ENCODE peak calls at places on chromosomes 5 and 9, in five cellular contexts. One of them, this sample, is unnamed.

GRCh38 chr5:52924458-52924857 is 64.7 kb upstream of the ITGA2 start:
- DNase-seq in neuronal stem cell: no peak
- DNase-seq in IMR-90: no peak
- DNase-seq in mesenchymal stem cell: no peak
- DNase-seq in H9: no peak
- DNase-seq in this sample: no peak

GRCh38 chr5:61245936-61246335 is 83.7 kb upstream of the SMIM15 start:
- DNase-seq in neuronal stem cell: no peak
- DNase-seq in H9: no peak
- DNase-seq in mesenchymal stem cell: no peak
- DNase-seq in IMR-90: no peak
- DNase-seq in this sample: no peak

GRCh38 chr5:27568811-27569210 is 530.4 kb upstream of the CDH9 start:
- DNase-seq in IMR-90: no peak
- DNase-seq in mesenchymal stem cell: no peak
- DNase-seq in H9: no peak
- DNase-seq in neuronal stem cell: no peak
- DNase-seq in this sample: no peak

GRCh38 chr5:155729684-155730059 is 597.3 kb upstream of the SGCD start:
- DNase-seq in neuronal stem cell: peak
- DNase-seq in IMR-90: no peak
- DNase-seq in H9: peak
- DNase-seq in mesenchymal stem cell: no peak
- DNase-seq in this sample: peak

GRCh38 chr5:68071731-68072130 is 143.8 kb upstream of the PIK3R1 start:
- DNase-seq in mesenchymal stem cell: peak
- DNase-seq in IMR-90: no peak
- DNase-seq in H9: no peak
- DNase-seq in neuronal stem cell: no peak
- DNase-seq in this sample: no peak

GRCh38 chr5:54171645-54172384 is 138.6 kb downstream of the ARL15 start:
- DNase-seq in mesenchymal stem cell: no peak
- DNase-seq in neuronal stem cell: no peak
- DNase-seq in IMR-90: peak
- DNase-seq in H9: no peak
- DNase-seq in this sample: no peak

GRCh38 chr5:122415481-122416120 is 103.6 kb downstream of the SNCAIP start:
- DNase-seq in IMR-90: peak
- DNase-seq in neuronal stem cell: peak
- DNase-seq in H9: peak
- DNase-seq in mesenchymal stem cell: peak
- DNase-seq in this sample: peak

GRCh38 chr5:9156282-9156681 is 389.6 kb downstream of the SEMA5A start:
- DNase-seq in IMR-90: peak
- DNase-seq in H9: peak
- DNase-seq in neuronal stem cell: no peak
- DNase-seq in mesenchymal stem cell: peak
- DNase-seq in this sample: peak

GRCh38 chr5:4737868-4738267 is 402.3 kb upstream of the ADAMTS16 start:
- DNase-seq in neuronal stem cell: no peak
- DNase-seq in H9: no peak
- DNase-seq in IMR-90: no peak
- DNase-seq in mesenchymal stem cell: no peak
- DNase-seq in this sample: no peak

GRCh38 chr9:109010676-109011655 is 2.3 kb downstream of the CTNNAL1 start:
- DNase-seq in IMR-90: peak
- DNase-seq in mesenchymal stem cell: peak
- DNase-seq in H9: no peak
- DNase-seq in neuronal stem cell: no peak
- DNase-seq in this sample: no peak

GRCh38 chr9:94864862-94865435 is 138.4 kb downstream of the AOPEP start:
- DNase-seq in IMR-90: peak
- DNase-seq in H9: no peak
- DNase-seq in neuronal stem cell: no peak
- DNase-seq in mesenchymal stem cell: no peak
- DNase-seq in this sample: no peak

GRCh38 chr5:147168578-147169327 is 66.1 kb upstream of the STK32A start:
- DNase-seq in mesenchymal stem cell: peak
- DNase-seq in IMR-90: peak
- DNase-seq in H9: no peak
- DNase-seq in neuronal stem cell: no peak
- DNase-seq in this sample: peak

GRCh38 chr5:78757269-78758053 is 108.9 kb upstream of the LHFPL2 start:
- DNase-seq in mesenchymal stem cell: peak
- DNase-seq in H9: no peak
- DNase-seq in IMR-90: peak
- DNase-seq in neuronal stem cell: no peak
- DNase-seq in this sample: no peak

GRCh38 chr9:95533996-95534680 is 17.4 kb upstream of the PTCH1 start:
- DNase-seq in IMR-90: no peak
- DNase-seq in mesenchymal stem cell: no peak
- DNase-seq in neuronal stem cell: no peak
- DNase-seq in H9: no peak
- DNase-seq in this sample: no peak

GRCh38 chr9:93600504-93600903 is 24.1 kb downstream of the PHF2 start:
- DNase-seq in neuronal stem cell: no peak
- DNase-seq in mesenchymal stem cell: no peak
- DNase-seq in H9: peak
- DNase-seq in IMR-90: no peak
- DNase-seq in this sample: peak

GRCh38 chr9:21096901-21097255 is 19.1 kb upstream of the IFNB1 start:
- DNase-seq in neuronal stem cell: no peak
- DNase-seq in mesenchymal stem cell: no peak
- DNase-seq in IMR-90: no peak
- DNase-seq in H9: no peak
- DNase-seq in this sample: no peak

GRCh38 chr9:112072721-112073553 is 102.2 kb downstream of the SUSD1 start:
- DNase-seq in IMR-90: peak
- DNase-seq in neuronal stem cell: no peak
- DNase-seq in mesenchymal stem cell: peak
- DNase-seq in H9: no peak
- DNase-seq in this sample: peak
- H3K18ac ChIP-seq in IMR-90: peak
- H3K18ac ChIP-seq in neuronal stem cell: no peak
- H3K18ac ChIP-seq in mesenchymal stem cell: peak
- H3K18ac ChIP-seq in H9: no peak
- H3K18ac ChIP-seq in this sample: no peak

GRCh38 chr9:124940521-124940893 is 376 bp downstream of the GOLGA1 start:
- DNase-seq in H9: no peak
- DNase-seq in IMR-90: no peak
- DNase-seq in neuronal stem cell: no peak
- DNase-seq in mesenchymal stem cell: no peak
- DNase-seq in this sample: no peak
- H3K18ac ChIP-seq in H9: no peak
- H3K18ac ChIP-seq in IMR-90: peak
- H3K18ac ChIP-seq in neuronal stem cell: peak
- H3K18ac ChIP-seq in mesenchymal stem cell: peak
- H3K18ac ChIP-seq in this sample: peak

GRCh38 chr9:113594484-113595299 is 131.2 kb downstream of the RGS3 start:
- DNase-seq in H9: no peak
- DNase-seq in IMR-90: no peak
- DNase-seq in mesenchymal stem cell: peak
- DNase-seq in neuronal stem cell: no peak
- DNase-seq in this sample: no peak
- H3K18ac ChIP-seq in H9: peak
- H3K18ac ChIP-seq in IMR-90: peak
- H3K18ac ChIP-seq in mesenchymal stem cell: peak
- H3K18ac ChIP-seq in neuronal stem cell: peak
- H3K18ac ChIP-seq in this sample: peak

GRCh38 chr9:18821794-18822193 is 211.2 kb downstream of the SAXO1 start:
- DNase-seq in H9: no peak
- DNase-seq in mesenchymal stem cell: no peak
- DNase-seq in IMR-90: peak
- DNase-seq in neuronal stem cell: no peak
- DNase-seq in this sample: peak
- H3K18ac ChIP-seq in H9: no peak
- H3K18ac ChIP-seq in mesenchymal stem cell: no peak
- H3K18ac ChIP-seq in IMR-90: no peak
- H3K18ac ChIP-seq in neuronal stem cell: no peak
- H3K18ac ChIP-seq in this sample: peak

GRCh38 chr9:129027224-129027684 is 877 bp downstream of the SH3GLB2 start:
- DNase-seq in mesenchymal stem cell: no peak
- DNase-seq in neuronal stem cell: no peak
- DNase-seq in IMR-90: no peak
- DNase-seq in H9: no peak
- DNase-seq in this sample: peak
- H3K18ac ChIP-seq in mesenchymal stem cell: peak
- H3K18ac ChIP-seq in neuronal stem cell: peak
- H3K18ac ChIP-seq in IMR-90: no peak
- H3K18ac ChIP-seq in H9: peak
- H3K18ac ChIP-seq in this sample: no peak

This sample was measured in mesendoderm.